ENCODE peak calls at places on chromosomes 4 and X, in ten cellular contexts. X, E, G, B, H, S, K, J, N and W are unnamed samples.

GRCh38 chr4:85713005-85713404 is 238.1 kb downstream of the ARHGAP24 start:
- DNase-seq in X (no peak), E (no peak), G (no peak), B (no peak), H (no peak), S (no peak), K (no peak), J (peak), N (no peak), W (no peak)

GRCh38 chrX:46456125-46456922 is 88.9 kb downstream of the ZNF674 start:
- DNase-seq in X (no peak), E (no peak), G (no peak), B (no peak), H (no peak), S (no peak), K (no peak), J (no peak), N (no peak), W (no peak)

GRCh38 chrX:9388450-9388849 is 76.4 kb upstream of the TBL1X start:
- DNase-seq in X (no peak), E (no peak), G (no peak), B (no peak), H (no peak), S (no peak), K (no peak), J (no peak), N (no peak), W (no peak)

GRCh38 chr4:102449751-102450352 is 51.3 kb upstream of the NFKB1 start:
- DNase-seq in X (peak), E (peak), G (peak), B (peak), H (no peak), S (no peak), K (peak), J (peak), N (peak), W (no peak)

GRCh38 chr4:6909970-6910339 is 329 bp downstream of the TBC1D14 start:
- DNase-seq in X (no peak), E (no peak), G (peak), B (no peak), H (peak), S (no peak), K (peak), J (no peak), N (no peak), W (no peak)

GRCh38 chr4:2583517-2583916 is 47.1 kb downstream of the FAM193A start:
- DNase-seq in X (no peak), E (peak), G (peak), B (no peak), H (no peak), S (no peak), K (no peak), J (no peak), N (no peak), W (no peak)

GRCh38 chrX:22575161-22575845 is 302.6 kb downstream of the CBLL2 start:
- DNase-seq in X (no peak), E (no peak), G (peak), B (no peak), H (no peak), S (no peak), K (no peak), J (no peak), N (no peak), W (no peak)

GRCh38 chrX:153400146-153401132 is 711 bp downstream of the PNMA6E start:
- DNase-seq in X (no peak), E (no peak), G (no peak), B (peak), H (peak), S (peak), K (peak), J (peak), N (peak), W (no peak)

GRCh38 chr4:169253904-169254303 is 16.9 kb downstream of the SH3RF1 start:
- DNase-seq in X (no peak), E (no peak), G (peak), B (no peak), H (no peak), S (no peak), K (no peak), J (no peak), N (peak), W (no peak)

GRCh38 chr4:113645771-113646455 is 115.6 kb downstream of the CAMK2D start:
- DNase-seq in X (no peak), E (peak), G (peak), B (no peak), H (no peak), S (no peak), K (peak), J (no peak), N (peak), W (no peak)

GRCh38 chr4:124445071-124445470 is 267.5 kb downstream of the ANKRD50 start:
- DNase-seq in X (no peak), E (no peak), G (no peak), B (no peak), H (no peak), S (no peak), K (no peak), J (no peak), N (no peak), W (no peak)

GRCh38 chrX:68693481-68694410 is 46.3 kb downstream of the STARD8 start:
- DNase-seq in X (no peak), E (no peak), G (peak), B (no peak), H (peak), S (no peak), K (peak), J (no peak), N (no peak), W (no peak)

GRCh38 chr4:184460495-184461285 is 13.7 kb downstream of the IRF2 start:
- DNase-seq in X (no peak), E (no peak), G (no peak), B (no peak), H (no peak), S (no peak), K (no peak), J (no peak), N (no peak), W (no peak)

GRCh38 chr4:127479031-127479622 is 153.6 kb upstream of the INTU start:
- DNase-seq in X (peak), E (peak), G (peak), B (no peak), H (no peak), S (no peak), K (no peak), J (peak), N (no peak), W (peak)

GRCh38 chrX:152821145-152821765 is 9.3 kb downstream of the CETN2 start:
- DNase-seq in X (no peak), E (no peak), G (peak), B (no peak), H (no peak), S (no peak), K (peak), J (peak), N (peak), W (no peak)

GRCh38 chrX:111868726-111869638 is 7.0 kb upstream of the TRPC5OS start:
- DNase-seq in X (no peak), E (no peak), G (no peak), B (no peak), H (no peak), S (no peak), K (peak), J (peak), N (peak), W (no peak)

GRCh38 chr4:46124773-46125172 is 919 bp upstream of the GABRG1 start:
- DNase-seq in X (peak), E (no peak), G (no peak), B (no peak), H (no peak), S (no peak), K (peak), J (no peak), N (no peak), W (no peak)

GRCh38 chr4:20255823-20256222 is 4.1 kb downstream of the SLIT2 start:
- DNase-seq in X (no peak), E (no peak), G (no peak), B (no peak), H (no peak), S (no peak), K (no peak), J (no peak), N (no peak), W (no peak)

GRCh38 chrX:13023526-13024469 is 20.6 kb downstream of the FAM9C start:
- DNase-seq in X (no peak), E (no peak), G (no peak), B (no peak), H (no peak), S (no peak), K (no peak), J (no peak), N (no peak), W (no peak)

GRCh38 chr4:40201898-40202297 is 5.1 kb downstream of the RHOH start:
- DNase-seq in X (no peak), E (no peak), G (no peak), B (no peak), H (no peak), S (no peak), K (no peak), J (peak), N (no peak), W (no peak)

GRCh38 chrX:118595501-118596042 is 100.0 kb downstream of the DOCK11 start:
- DNase-seq in X (no peak), E (peak), G (no peak), B (no peak), H (no peak), S (no peak), K (no peak), J (no peak), N (no peak), W (no peak)